ENCODE peak calls at places on chromosome X, in ten cellular contexts. A is A549; P is HCT116; M is lower lobe of right lung; E is RWPE2; V is effector memory CD4-positive, alpha-beta T cell; B is esophagus squamous epithelium; G is transverse colon; J is astrocyte; U is cardiac muscle cell. W is an unnamed sample.

GRCh38 chrX:119784747-119785446 is 6.5 kb downstream of the RPL39 start:
- DNase-seq in V (peak), J (no peak), E (no peak), P (no peak), U (no peak), M (no peak), G (peak), B (no peak), A (peak), W (peak)

GRCh38 chrX:137194164-137194563 is 160.4 kb upstream of the GPR101 start:
- DNase-seq in U (peak), G (no peak), B (no peak), E (no peak), V (peak), M (no peak), J (no peak), A (peak), P (peak), W (no peak)

GRCh38 chrX:118823263-118824172 is at the start of gene ZCCHC12:
- DNase-seq in G (peak), B (no peak), U (peak), M (peak), A (peak), V (peak), P (peak), E (no peak), J (peak), W (peak)

GRCh38 chrX:39941332-39941920 is 156.3 kb downstream of the BCOR start:
- DNase-seq in B (no peak), A (no peak), E (no peak), P (no peak), M (no peak), U (no peak), G (no peak), J (peak), V (no peak), W (no peak)

GRCh38 chrX:87388381-87388780 is 129.2 kb upstream of the KLHL4 start:
- DNase-seq in A (no peak), P (no peak), V (no peak), B (no peak), J (no peak), M (no peak), E (no peak), U (no peak), G (no peak), W (no peak)

GRCh38 chrX:8803326-8803725 is 2.1 kb upstream of the FAM9A start:
- DNase-seq in P (no peak), U (no peak), G (no peak), B (no peak), V (no peak), E (no peak), A (no peak), M (no peak), J (no peak), W (no peak)

GRCh38 chrX:18075603-18076002 is 145.1 kb downstream of the BEND2 start:
- DNase-seq in J (no peak), U (no peak), B (no peak), P (no peak), V (no peak), A (no peak), M (no peak), G (no peak), E (no peak), W (no peak)

GRCh38 chrX:40746536-40746935 is 11.2 kb upstream of the MED14 start:
- DNase-seq in E (no peak), V (no peak), U (no peak), B (no peak), M (no peak), J (no peak), P (no peak), A (no peak), G (no peak), W (no peak)

GRCh38 chrX:48892896-48893295 is 4.7 kb downstream of the TIMM17B start:
- DNase-seq in B (no peak), U (no peak), E (no peak), J (no peak), V (no peak), M (no peak), G (no peak), A (no peak), P (no peak), W (no peak)

GRCh38 chrX:153642313-153642654 is 4.7 kb upstream of the DUSP9 start:
- DNase-seq in E (no peak), A (no peak), G (no peak), J (no peak), P (no peak), V (no peak), M (no peak), U (peak), B (no peak), W (no peak)

GRCh38 chrX:105323951-105324350 is 103.5 kb upstream of the TEX13A start:
- DNase-seq in B (no peak), E (peak), V (no peak), J (peak), M (no peak), G (no peak), U (no peak), P (no peak), A (no peak), W (no peak)

GRCh38 chrX:38249965-38250364 is 29.3 kb upstream of the SRPX start:
- DNase-seq in E (no peak), V (no peak), G (no peak), J (peak), P (no peak), A (no peak), B (no peak), M (no peak), U (no peak), W (no peak)

GRCh38 chrX:126376465-126376864 is 176.1 kb downstream of the DCAF12L1 start:
- DNase-seq in G (no peak), B (no peak), A (no peak), J (no peak), V (no peak), E (no peak), P (no peak), M (no peak), U (no peak), W (no peak)

GRCh38 chrX:103629295-103630170 is 758 bp downstream of the TCEAL1 start:
- DNase-seq in G (peak), M (peak), B (no peak), V (no peak), A (peak), J (peak), P (no peak), U (peak), E (peak), W (peak)

GRCh38 chrX:68710870-68711576 is 63.6 kb downstream of the STARD8 start:
- DNase-seq in U (peak), P (peak), A (peak), G (no peak), E (no peak), M (no peak), B (no peak), V (no peak), J (peak), W (no peak)

GRCh38 chrX:132744470-132744869 is 214.0 kb downstream of the HS6ST2 start:
- DNase-seq in A (no peak), G (no peak), B (no peak), U (no peak), V (no peak), E (no peak), P (no peak), J (no peak), M (no peak), W (no peak)

GRCh38 chrX:8548446-8548845 is 83.8 kb downstream of the VCX3B start:
- DNase-seq in U (no peak), M (no peak), E (no peak), B (no peak), A (no peak), P (no peak), J (peak), G (no peak), V (no peak), W (no peak)

GRCh38 chrX:27008486-27008885 is 454.7 kb downstream of the PPP4R3C start:
- DNase-seq in V (no peak), E (no peak), B (no peak), J (no peak), A (no peak), U (peak), P (no peak), M (no peak), G (no peak), W (no peak)

GRCh38 chrX:135463937-135464336 is 42.2 kb downstream of the SMIM10L2A start:
- DNase-seq in J (no peak), G (no peak), A (no peak), U (no peak), V (no peak), E (no peak), P (peak), M (no peak), B (no peak), W (no peak)

GRCh38 chrX:70254909-70255308 is 5.1 kb downstream of the P2RY4 start:
- DNase-seq in E (no peak), V (no peak), U (no peak), J (no peak), G (no peak), M (no peak), B (no peak), P (peak), A (no peak), W (no peak)

GRCh38 chrX:130172127-130172834 is 519 bp downstream of the RAB33A start:
- DNase-seq in B (no peak), V (no peak), G (no peak), J (no peak), P (no peak), M (no peak), U (no peak), A (no peak), E (no peak), W (peak)

GRCh38 chrX:48791063-48791820 is 4.9 kb downstream of the GATA1 start:
- DNase-seq in J (no peak), M (no peak), B (no peak), E (no peak), G (no peak), U (no peak), A (no peak), V (no peak), P (no peak), W (no peak)

GRCh38 chrX:150966235-150966634 is 16.9 kb upstream of the HMGB3 start:
- DNase-seq in P (no peak), U (no peak), M (no peak), B (no peak), E (no peak), J (no peak), A (no peak), G (no peak), V (no peak), W (no peak)
- H3K27ac ChIP-seq in P (no peak), U (no peak), M (no peak), B (no peak), E (no peak), J (no peak), A (peak), G (no peak), V (no peak), W (no peak)

DNA sequence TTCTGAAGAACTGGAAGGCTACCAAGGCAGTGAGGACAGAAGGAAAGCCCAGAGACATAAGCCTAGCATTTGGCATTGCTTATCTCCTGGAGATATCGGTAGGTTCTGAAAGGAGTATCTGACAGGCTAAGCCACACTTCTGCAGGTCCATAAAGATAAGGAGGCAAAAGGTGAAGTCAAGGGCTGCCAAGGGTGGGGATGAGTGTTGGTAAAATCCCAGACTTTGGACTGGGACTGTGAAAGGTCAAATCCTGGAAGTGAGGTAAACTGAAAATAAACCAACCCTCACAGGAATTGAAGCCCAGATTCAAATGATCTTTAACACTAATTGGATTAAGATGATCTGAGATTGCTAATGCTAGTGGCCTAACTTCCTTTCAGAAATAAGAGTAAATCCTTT is 27.4 kb downstream of the GK start:
- DNase-seq in G (peak), M (no peak), U (no peak), A (no peak), P (no peak), V (no peak), B (no peak), E (no peak), J (no peak), W (no peak)
- H3K27ac ChIP-seq in G (no peak), M (no peak), U (peak), A (no peak), P (no peak), V (no peak), B (no peak), E (no peak), J (no peak), W (no peak)

GRCh38 chrX:13084611-13085010 is 40.2 kb upstream of the FAM9C start:
- DNase-seq in E (no peak), J (no peak), G (no peak), P (no peak), B (no peak), V (no peak), A (no peak), U (no peak), M (no peak), W (no peak)
- H3K27ac ChIP-seq in E (no peak), J (no peak), G (no peak), P (no peak), B (no peak), V (peak), A (no peak), U (no peak), M (no peak), W (peak)

GRCh38 chrX:46235778-46236177 is 309.4 kb downstream of the ZNF674 start:
- DNase-seq in U (no peak), A (no peak), M (no peak), V (no peak), E (no peak), J (no peak), G (no peak), B (no peak), P (no peak), W (no peak)
- H3K27ac ChIP-seq in U (no peak), A (no peak), M (no peak), V (no peak), E (no peak), J (no peak), G (no peak), B (no peak), P (no peak), W (no peak)

DNA sequence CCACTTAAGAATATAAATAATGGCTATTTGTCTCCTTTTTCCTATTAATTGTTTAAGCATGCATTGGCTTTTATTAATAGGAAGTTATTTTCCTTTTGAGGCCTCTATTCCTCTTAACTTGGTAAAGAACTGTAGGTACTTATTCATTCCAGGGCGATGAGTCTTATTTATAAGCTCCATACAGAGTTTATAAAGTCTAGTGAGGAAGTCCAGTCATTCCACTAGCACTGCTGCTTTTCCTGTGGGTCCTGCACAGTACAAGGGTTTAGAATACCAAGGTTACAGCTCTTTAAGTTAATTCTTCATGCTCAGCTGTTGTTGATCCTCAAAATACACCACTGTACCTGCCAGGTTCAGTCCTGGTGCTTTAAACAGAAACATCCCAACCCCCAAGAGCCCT is 28.5 kb upstream of the WNK3 start:
- DNase-seq in G (no peak), E (no peak), B (no peak), U (no peak), A (no peak), P (no peak), J (no peak), M (no peak), V (no peak), W (no peak)
- H3K27ac ChIP-seq in G (no peak), E (no peak), B (no peak), U (no peak), A (no peak), P (no peak), J (no peak), M (no peak), V (no peak), W (no peak)

GRCh38 chrX:23803931-23804381 is 21.0 kb downstream of the SAT1 start:
- DNase-seq in A (peak), J (peak), E (peak), M (peak), P (no peak), B (no peak), U (no peak), G (peak), V (no peak), W (no peak)
- H3K27ac ChIP-seq in A (peak), J (peak), E (peak), M (peak), P (peak), B (peak), U (peak), G (peak), V (no peak), W (no peak)

GRCh38 chrX:17028381-17028780 is 81.9 kb downstream of the REPS2 start:
- DNase-seq in V (no peak), A (no peak), B (no peak), P (no peak), M (no peak), U (no peak), G (no peak), E (no peak), J (no peak), W (no peak)
- H3K27ac ChIP-seq in V (no peak), A (no peak), B (no peak), P (no peak), M (no peak), U (no peak), G (no peak), E (no peak), J (no peak), W (no peak)

GRCh38 chrX:13659057-13659456 is 6.1 kb downstream of the TCEANC start:
- DNase-seq in B (no peak), A (peak), V (no peak), P (no peak), G (no peak), J (peak), E (no peak), M (no peak), U (no peak), W (no peak)

GRCh38 chrX:13662537-13662841 is 9.5 kb downstream of the TCEANC start:
- DNase-seq in U (no peak), B (no peak), M (no peak), P (no peak), A (no peak), G (no peak), V (no peak), J (no peak), E (no peak), W (no peak)

GRCh38 chrX:13664026-13664425 is 11.1 kb downstream of the TCEANC start:
- DNase-seq in J (no peak), A (no peak), E (no peak), U (peak), G (no peak), M (no peak), P (no peak), B (no peak), V (no peak), W (no peak)

GRCh38 chrX:13661735-13662536 is 9.0 kb downstream of the TCEANC start:
- DNase-seq in M (no peak), J (no peak), E (no peak), V (no peak), P (no peak), U (no peak), B (no peak), G (no peak), A (no peak), W (no peak)

DNA sequence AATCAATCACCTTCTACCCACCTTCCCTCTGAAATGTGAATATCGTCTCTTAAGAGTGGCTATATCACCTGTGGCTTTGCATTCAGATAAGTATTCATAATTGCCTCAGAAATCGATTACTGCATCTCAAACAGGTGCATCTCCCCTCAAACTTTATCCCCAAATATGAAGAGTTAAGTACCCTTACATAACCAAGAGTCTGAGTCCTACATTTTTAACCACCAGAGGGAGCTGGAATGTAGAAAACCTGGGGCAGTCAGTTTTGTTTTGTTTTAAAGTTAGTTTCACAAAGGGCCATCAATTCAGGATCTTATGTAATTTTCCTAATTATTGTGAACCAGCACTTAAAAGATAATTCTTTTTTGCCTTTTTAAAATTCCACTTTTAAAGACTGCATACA is 5.7 kb downstream of the TCEANC start:
- DNase-seq in J (no peak), U (peak), G (no peak), V (no peak), E (no peak), P (peak), B (no peak), M (no peak), A (peak), W (peak)
- H3K27ac ChIP-seq in J (no peak), U (no peak), G (peak), V (no peak), E (peak), P (no peak), B (peak), M (peak), A (peak), W (peak)